ENCODE peak calls at places on chromosomes 5 and 9, in four cellular contexts. S is endothelial cell, F is neural crest cell, A is BJ. P is an unnamed sample.

GRCh38 chr5:78667461-78668103 is 19.0 kb upstream of the LHFPL2 start:
- DNase-seq in S (no peak), F (no peak), A (no peak), P (no peak)

GRCh38 chr5:178223828-178224335 is 8.7 kb downstream of the PHYKPL start:
- DNase-seq in S (no peak), F (no peak), A (no peak), P (no peak)

GRCh38 chr9:131704195-131704983 is 35.5 kb downstream of the RAPGEF1 start:
- DNase-seq in S (no peak), F (no peak), A (no peak), P (no peak)

GRCh38 chr9:108883085-108883484 is 21.0 kb downstream of the ACTL7A start:
- DNase-seq in S (no peak), F (no peak), A (no peak), P (no peak)

GRCh38 chr5:80150731-80151130 is 105.1 kb downstream of the SERINC5 start:
- DNase-seq in S (no peak), F (no peak), A (no peak), P (no peak)

GRCh38 chr5:33067291-33067690 is 356.2 kb downstream of the NPR3 start:
- DNase-seq in S (no peak), F (no peak), A (no peak), P (no peak)

GRCh38 chr5:177329883-177330282 is 18.2 kb upstream of the MXD3 start:
- DNase-seq in S (no peak), F (no peak), A (no peak), P (no peak)

GRCh38 chr5:151150484-151151262 is 6.9 kb downstream of the ANXA6 start:
- DNase-seq in S (peak), F (peak), A (no peak), P (no peak)

GRCh38 chr5:139658928-139659667 is 10.9 kb downstream of the CXXC5 start:
- DNase-seq in S (peak), F (no peak), A (no peak), P (no peak)

GRCh38 chr5:141354900-141355469 is at the start of gene PCDHGA4:
- DNase-seq in S (no peak), F (no peak), A (no peak), P (no peak)

GRCh38 chr5:11962122-11962521 is 57.9 kb upstream of the CTNND2 start:
- DNase-seq in S (no peak), F (no peak), A (no peak), P (no peak)

GRCh38 chr9:13111778-13112177 is 167.7 kb downstream of the MPDZ start:
- DNase-seq in S (no peak), F (no peak), A (no peak), P (no peak)

GRCh38 chr9:122263699-122264349 is 816 bp downstream of the RBM18 start:
- DNase-seq in S (no peak), F (no peak), A (no peak), P (no peak)

GRCh38 chr5:80762573-80762972 is 107.8 kb upstream of the DHFR start:
- DNase-seq in S (no peak), F (no peak), A (no peak), P (no peak)

DNA sequence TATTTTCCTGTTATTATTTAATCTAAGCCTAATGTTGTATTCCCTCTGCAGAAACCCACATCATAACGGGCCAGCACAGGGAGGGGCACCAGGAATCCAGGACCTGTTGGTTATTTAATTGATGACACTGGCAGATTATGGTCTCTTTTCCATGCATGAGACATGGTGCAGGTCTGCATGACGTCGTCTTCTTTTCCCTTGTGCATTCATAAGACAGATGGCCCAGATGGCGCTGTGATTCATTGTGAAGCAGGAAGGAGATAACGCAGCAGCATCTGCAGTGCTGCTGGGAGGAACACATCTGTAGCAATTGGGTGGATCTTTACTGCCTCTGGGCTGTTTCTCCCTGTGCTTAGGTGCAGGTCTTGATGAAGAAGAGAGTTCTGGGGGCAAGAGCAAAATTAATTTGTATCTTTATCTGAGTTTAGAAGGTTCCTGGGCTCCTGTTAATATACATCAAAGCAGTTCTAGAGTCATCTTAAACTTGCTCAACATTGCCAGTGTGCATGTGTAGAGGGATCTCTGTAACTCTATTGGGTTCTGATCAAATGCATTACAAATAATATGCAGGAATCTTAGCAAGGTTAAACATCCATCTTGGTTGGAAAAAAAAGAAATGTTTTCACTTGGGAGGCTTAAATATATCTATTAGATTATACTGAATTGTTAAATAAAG is 176.1 kb downstream of the PCSK1 start:
- DNase-seq in S (no peak), F (no peak), A (no peak), P (no peak)
- TF ChIP-seq CTCF in S (no peak), F (no peak), A (peak), P (no peak)

DNA sequence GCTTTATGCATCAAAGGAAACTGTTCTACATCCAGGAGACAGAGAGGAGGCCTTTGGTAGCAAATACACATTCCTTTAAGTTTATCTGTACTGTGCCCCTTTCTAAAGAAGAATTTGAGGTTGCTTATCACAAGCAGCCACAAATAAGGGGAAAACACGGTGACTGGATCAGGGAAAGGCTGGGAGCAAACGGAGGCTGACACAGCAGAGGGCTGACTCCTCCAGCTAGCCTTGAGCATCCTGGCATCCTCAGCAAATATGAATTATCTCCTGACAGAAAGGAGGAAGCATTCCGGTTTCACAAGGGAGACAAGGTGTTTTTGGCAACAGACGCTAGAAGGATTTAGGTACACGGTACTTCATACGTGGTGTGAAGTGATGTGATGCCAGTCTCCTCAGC is 133.5 kb downstream of the DCP2 start:
- DNase-seq in S (no peak), F (no peak), A (no peak), P (no peak)
- TF ChIP-seq CTCF in S (no peak), F (no peak), A (no peak), P (no peak)

GRCh38 chr5:84274585-84275468 is 109.9 kb downstream of the EDIL3 start:
- DNase-seq in S (peak), F (peak), A (no peak), P (no peak)
- TF ChIP-seq CTCF in S (peak), F (peak), A (peak), P (peak)

DNA sequence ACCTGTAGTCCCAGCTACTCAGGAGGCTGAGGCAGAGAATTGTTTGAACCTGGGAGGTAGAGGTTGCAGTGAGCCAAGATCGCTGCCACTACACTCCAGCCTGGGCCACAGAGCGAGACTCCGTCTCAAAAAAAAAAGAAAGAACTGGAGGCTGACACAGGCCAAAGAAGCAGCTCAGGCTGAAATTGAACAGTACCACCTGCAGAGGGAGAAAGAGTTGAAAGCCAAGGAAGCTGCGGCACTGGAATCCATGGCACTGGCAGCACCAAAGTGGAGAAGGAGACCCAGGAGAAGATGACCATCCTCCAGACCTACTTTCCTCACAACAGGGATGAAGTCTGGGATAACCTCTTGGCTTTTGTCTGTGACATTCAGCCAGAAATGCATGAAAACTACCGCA is 11.3 kb upstream of the TMEM141 start:
- DNase-seq in S (no peak), F (no peak), A (no peak), P (no peak)
- TF ChIP-seq CTCF in S (no peak), F (no peak), A (peak), P (no peak)

DNA sequence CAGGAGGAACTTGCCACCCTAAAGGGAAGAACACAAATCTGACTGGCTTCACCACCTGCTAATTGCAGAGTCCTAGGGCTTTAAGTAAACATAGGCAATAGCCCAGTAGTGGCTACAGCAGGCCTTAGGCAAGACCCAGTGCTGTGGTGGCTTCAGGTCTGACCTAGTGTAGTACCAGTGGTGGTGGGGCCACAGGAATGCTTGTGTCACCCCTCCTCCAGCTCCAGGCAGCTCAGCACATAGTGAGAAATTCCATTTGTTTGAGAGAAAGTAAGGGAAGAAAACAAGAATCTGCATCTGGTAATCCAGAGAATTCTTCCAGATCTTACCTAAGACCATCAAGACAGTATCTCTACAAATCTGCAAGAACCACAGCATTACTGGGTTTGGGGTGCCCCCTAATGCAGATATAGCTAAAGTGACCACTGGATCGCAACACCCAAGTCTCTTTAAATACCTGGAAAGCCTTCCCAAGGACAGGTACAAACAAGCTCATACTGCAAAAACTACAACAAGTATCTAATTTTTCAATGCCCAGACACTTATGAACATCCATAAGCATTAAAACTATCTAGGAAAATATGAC is 102.6 kb upstream of the TRPM3 start:
- DNase-seq in S (no peak), F (no peak), A (peak), P (no peak)
- TF ChIP-seq CTCF in S (no peak), F (no peak), A (peak), P (no peak)

GRCh38 chr5:13831236-13831810 is 113.2 kb downstream of the DNAH5 start:
- DNase-seq in S (no peak), F (no peak), A (no peak), P (no peak)
- TF ChIP-seq CTCF in S (no peak), F (no peak), A (no peak), P (peak)

DNA sequence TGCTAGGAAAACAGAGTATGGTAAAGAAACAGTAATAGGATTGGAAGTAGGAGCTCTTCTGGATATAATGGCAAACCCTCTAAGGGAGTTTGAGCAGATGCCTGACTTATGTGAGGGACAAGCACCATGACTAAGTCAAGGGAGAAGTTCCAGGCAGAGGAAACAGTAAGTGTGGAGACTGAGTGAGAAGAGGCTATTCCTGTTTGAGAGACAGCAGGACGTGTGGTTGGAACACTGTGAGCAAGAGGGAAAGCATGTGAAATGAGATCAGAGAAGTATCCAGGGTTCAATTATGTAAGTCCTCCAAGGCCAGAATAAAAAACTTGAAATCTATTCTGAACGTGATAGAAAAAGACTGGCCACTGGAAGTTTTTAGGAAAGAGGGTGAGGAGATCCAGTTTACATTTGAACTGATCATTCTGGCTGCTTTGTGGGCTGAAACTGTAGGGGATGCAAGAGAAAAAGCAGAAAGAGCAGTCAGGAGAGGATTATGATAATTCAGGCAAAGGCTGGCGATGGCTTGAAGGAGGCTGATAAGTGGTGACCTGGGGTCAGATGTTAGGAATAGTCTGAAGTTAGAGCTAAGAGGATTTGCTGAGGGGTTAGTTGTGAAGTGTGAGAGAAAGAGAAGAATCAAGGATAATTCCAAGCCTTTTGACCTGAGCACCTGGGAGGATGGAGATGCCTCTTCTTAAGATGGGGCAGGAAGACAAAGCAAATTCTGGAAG is 19.2 kb downstream of the DMAC1 start:
- DNase-seq in S (no peak), F (no peak), A (no peak), P (no peak)
- TF ChIP-seq CTCF in S (no peak), F (no peak), A (no peak), P (no peak)

GRCh38 chr5:128493657-128494329 is 44.3 kb downstream of the FBN2 start:
- DNase-seq in S (no peak), F (no peak), A (no peak), P (no peak)

GRCh38 chr5:128494516-128494915 is 43.5 kb downstream of the FBN2 start:
- DNase-seq in S (peak), F (no peak), A (no peak), P (no peak)

DNA sequence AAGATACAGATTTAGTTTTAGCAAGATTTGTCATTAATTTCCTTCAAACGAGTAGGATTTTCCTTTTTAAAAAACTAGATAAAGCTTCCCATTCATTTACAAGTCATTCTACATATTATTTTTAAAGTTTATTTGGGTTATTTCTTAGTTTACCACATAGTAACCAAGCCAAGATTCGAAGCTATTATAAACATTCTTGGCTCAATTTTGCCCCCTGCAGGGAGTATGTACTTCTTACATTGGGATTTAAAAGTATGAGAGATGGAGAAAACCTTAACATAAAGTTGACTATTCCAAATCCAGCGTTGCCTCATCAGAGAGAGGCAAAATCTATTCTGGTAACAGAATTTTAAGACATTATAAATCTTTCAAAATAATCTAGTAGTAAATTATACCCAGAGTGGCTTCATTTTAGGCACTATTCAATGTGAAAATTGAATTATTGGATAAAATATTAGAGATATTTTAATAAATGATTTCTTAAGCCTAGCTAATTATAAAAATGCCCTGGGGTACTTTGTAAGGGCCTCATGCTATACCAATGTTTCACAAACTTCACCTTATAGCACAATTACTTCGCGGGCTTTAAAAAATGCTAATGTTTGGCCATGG is 39.1 kb downstream of the FBN2 start:
- DNase-seq in S (peak), F (no peak), A (no peak), P (peak)
- TF ChIP-seq CTCF in S (peak), F (peak), A (peak), P (peak)

P was measured in AG09319.